ENCODE peak calls at places on chromosome 21, in four cellular contexts. G, Y, Q and W are unnamed samples.

GRCh38 chr21:42959754-42960153 is 14.6 kb upstream of the PKNOX1 start:
- DNase-seq in Y (no peak), G (no peak), Q (no peak), W (no peak)

GRCh38 chr21:26148834-26149354 is 21.7 kb downstream of the APP start:
- DNase-seq in G (no peak), Q (no peak), Y (peak), W (peak)

GRCh38 chr21:46196733-46197132 is 12.5 kb upstream of the SPATC1L start:
- DNase-seq in G (no peak), Q (peak), Y (no peak), W (no peak)

GRCh38 chr21:26449161-26449560 is 123.9 kb downstream of the CYYR1 start:
- DNase-seq in Q (no peak), Y (no peak), G (no peak), W (peak)

GRCh38 chr21:42555756-42556438 is 42.2 kb downstream of the SLC37A1 start:
- DNase-seq in Y (no peak), Q (no peak), G (no peak), W (no peak)

GRCh38 chr21:41950941-41951408 is 2.8 kb downstream of the C2CD2 start:
- DNase-seq in G (no peak), Y (no peak), Q (no peak), W (no peak)

GRCh38 chr21:35020446-35020845 is 28.7 kb downstream of the RUNX1 start:
- DNase-seq in G (no peak), Y (no peak), Q (no peak), W (no peak)

GRCh38 chr21:45322960-45323461 is 35.3 kb upstream of the POFUT2 start:
- DNase-seq in Q (peak), Y (peak), G (no peak), W (no peak)

GRCh38 chr21:28516996-28517592 is 475.6 kb downstream of the LTN1 start:
- DNase-seq in Q (peak), G (peak), Y (peak), W (peak)

GRCh38 chr21:26207021-26207420 is 36.5 kb upstream of the APP start:
- DNase-seq in G (no peak), Y (no peak), Q (no peak), W (no peak)

GRCh38 chr21:37562920-37563640 is 196.5 kb downstream of the DYRK1A start:
- DNase-seq in Q (no peak), Y (peak), G (no peak), W (no peak)
- H3K4me3 ChIP-seq in Q (peak), Y (peak), G (peak), W (peak)

GRCh38 chr21:14673649-14674048 is 127.5 kb upstream of the SAMSN1 start:
- DNase-seq in Q (no peak), G (no peak), Y (no peak), W (no peak)
- TF ChIP-seq CTCF in Q (no peak), G (no peak), Y (no peak), W (no peak)

GRCh38 chr21:33406493-33406892 is 3.3 kb downstream of the IFNGR2 start:
- DNase-seq in Q (no peak), Y (no peak), G (no peak), W (no peak)
- H3K4me3 ChIP-seq in Q (no peak), Y (no peak), G (peak), W (no peak)

GRCh38 chr21:40840441-40840840 is 6.5 kb downstream of the DSCAM start:
- DNase-seq in Q (no peak), Y (no peak), G (no peak), W (peak)

GRCh38 chr21:40839551-40839950 is 7.4 kb downstream of the DSCAM start:
- DNase-seq in Q (no peak), G (no peak), Y (no peak), W (no peak)

GRCh38 chr21:40844935-40845334 is 2.0 kb downstream of the DSCAM start:
- DNase-seq in Y (no peak), Q (no peak), G (no peak), W (peak)

GRCh38 chr21:40842197-40842552 is 4.8 kb downstream of the DSCAM start:
- DNase-seq in Y (no peak), G (no peak), Q (no peak), W (no peak)

DNA sequence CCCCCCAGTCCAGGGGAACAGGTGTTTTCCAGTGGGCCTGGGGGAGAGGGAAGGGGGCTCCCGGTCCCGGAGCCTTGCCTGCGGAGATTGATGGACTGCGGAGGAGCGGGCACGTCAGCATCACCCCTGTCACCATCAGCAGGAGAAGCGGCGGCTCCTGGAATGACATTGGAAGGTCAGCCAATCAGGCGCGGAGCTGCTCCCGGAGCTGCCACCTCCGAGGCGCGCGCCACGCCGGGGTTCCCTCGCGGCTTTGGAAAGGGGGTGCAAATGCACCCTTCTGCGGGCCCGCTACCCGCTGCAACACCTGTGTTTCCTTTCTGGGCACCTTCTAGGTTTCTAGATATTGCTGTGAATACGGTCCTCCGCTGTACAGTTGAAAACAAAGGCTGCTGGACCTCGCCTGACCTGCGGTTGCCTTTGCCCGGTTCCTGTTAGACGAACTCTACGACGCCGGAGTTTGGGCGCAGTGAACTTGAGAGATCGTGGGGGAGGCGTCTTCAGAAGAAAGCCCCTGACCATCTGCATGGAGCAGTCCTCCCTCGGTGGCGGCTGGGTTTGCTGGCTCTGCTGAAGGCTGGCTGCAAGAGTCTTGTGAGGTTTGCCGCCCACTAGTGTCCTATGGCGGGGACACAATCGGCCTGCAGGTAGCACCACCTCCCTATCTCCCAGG is 5.3 kb downstream of the DSCAM start:
- DNase-seq in Y (peak), G (no peak), Q (peak), W (peak)
- TF ChIP-seq CTCF in Y (peak), G (no peak), Q (peak), W (peak)

GRCh38 chr21:38769253-38769780 is 36.4 kb upstream of the ETS2 start:
- DNase-seq in G (no peak), Y (peak), Q (no peak), W (no peak)

GRCh38 chr21:38771536-38771935 is 34.2 kb upstream of the ETS2 start:
- DNase-seq in Q (no peak), Y (no peak), G (no peak), W (no peak)

GRCh38 chr21:38766987-38767722 is 38.6 kb upstream of the ETS2 start:
- DNase-seq in G (peak), Y (peak), Q (no peak), W (peak)

GRCh38 chr21:38770660-38771059 is 35.1 kb upstream of the ETS2 start:
- DNase-seq in G (no peak), Y (no peak), Q (no peak), W (no peak)

GRCh38 chr21:38768385-38769071 is 37.2 kb upstream of the ETS2 start:
- DNase-seq in G (peak), Q (no peak), Y (no peak), W (peak)
- H3K4me3 ChIP-seq in G (no peak), Q (no peak), Y (no peak), W (no peak)

DNA sequence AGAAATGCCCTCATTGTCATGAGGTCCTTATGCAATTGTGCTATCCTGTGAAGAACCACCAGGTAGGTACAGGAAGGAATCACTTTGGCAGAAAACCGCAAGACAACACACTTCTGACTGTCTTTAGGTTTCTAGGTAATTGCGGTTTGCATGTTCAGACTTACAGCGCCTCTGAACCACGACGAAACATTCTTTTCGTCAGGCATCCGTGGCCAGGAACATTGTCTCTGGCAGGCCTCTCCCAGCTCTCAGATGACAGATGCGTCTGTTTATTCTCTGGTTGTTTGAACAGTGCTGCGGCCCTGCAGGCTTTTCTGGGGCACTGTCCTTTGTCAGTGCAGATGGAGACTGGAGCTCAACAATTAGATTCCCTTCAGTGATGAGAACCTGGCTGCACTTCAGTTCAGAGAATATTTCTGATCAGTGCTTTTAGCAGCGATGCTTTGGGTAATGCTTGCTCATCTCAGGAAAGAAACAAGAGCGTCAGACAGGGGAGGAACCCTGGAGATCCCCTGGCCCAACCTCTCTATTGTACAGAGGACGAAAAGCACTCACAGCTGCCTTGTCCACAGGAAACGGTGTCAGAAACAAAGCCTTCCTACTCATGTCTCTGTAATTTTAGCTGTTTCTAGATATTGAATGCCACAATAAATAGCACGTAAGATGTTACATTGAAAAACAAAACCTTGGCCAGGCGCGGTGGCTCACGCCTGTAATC is 63.5 kb downstream of the B3GALT5 start:
- DNase-seq in G (peak), Q (peak), Y (peak), W (peak)
- TF ChIP-seq CTCF in G (no peak), Q (peak), Y (peak), W (no peak)

GRCh38 chr21:31502537-31503143 is 156.9 kb upstream of the SOD1 start:
- DNase-seq in Q (no peak), Y (no peak), G (no peak), W (peak)
- H3K4me3 ChIP-seq in Q (no peak), Y (no peak), G (no peak), W (no peak)